ENCODE peak calls at places on chromosomes 11 and 22, in four cellular contexts. K, A, R and Z are unnamed samples. For H3K9me3, the result is how much of the 10 kb centered on the place peaks cover.

GRCh38 chr11:61949169-61950034 is 749 bp upstream of the BEST1 start:
- DNase-seq in R (peak), K (peak), A (peak), Z (peak)

GRCh38 chr11:1784761-1785650 is 21.3 kb upstream of the CTSD start:
- DNase-seq in R (no peak), K (no peak), A (no peak), Z (no peak)

GRCh38 chr11:48011125-48012050 is 31.0 kb downstream of the PTPRJ start:
- DNase-seq in K (no peak), A (no peak), R (no peak), Z (no peak)

GRCh38 chr22:35352214-35353111 is 28.4 kb upstream of the HMOX1 start:
- DNase-seq in K (peak), A (peak), R (peak), Z (peak)

GRCh38 chr11:296976-297665 is 2.2 kb downstream of the IFITM5 start:
- DNase-seq in A (no peak), K (no peak), R (no peak), Z (no peak)

GRCh38 chr11:32213223-32213622 is 122.3 kb downstream of the RCN1 start:
- DNase-seq in R (no peak), K (no peak), A (no peak), Z (no peak)

GRCh38 chr22:37559901-37560681 is at the start of gene CDC42EP1:
- DNase-seq in R (no peak), K (no peak), A (peak), Z (peak)

GRCh38 chr11:67483901-67484665 is 1.3 kb downstream of the AIP start:
- DNase-seq in R (no peak), K (no peak), A (no peak), Z (no peak)

GRCh38 chr11:128299132-128299726 is 288.1 kb downstream of the ETS1 start:
- DNase-seq in R (no peak), K (peak), A (no peak), Z (no peak)

GRCh38 chr22:16961477-16962186 is 46.4 kb downstream of the GAB4 start:
- DNase-seq in R (no peak), K (no peak), A (no peak), Z (no peak)

GRCh38 chr11:19868281-19868821 is 155.7 kb downstream of the NAV2 start:
- DNase-seq in K (no peak), A (peak), R (no peak), Z (no peak)

GRCh38 chr22:45993841-45994240 is 16.9 kb upstream of the WNT7B start:
- DNase-seq in A (no peak), R (no peak), K (no peak), Z (no peak)

GRCh38 chr22:37121887-37122591 is 12.5 kb upstream of the TMPRSS6 start:
- DNase-seq in R (peak), K (no peak), A (no peak), Z (peak)

GRCh38 chr11:81644239-81644840 is 1089.3 kb downstream of the FAM181B start:
- DNase-seq in K (no peak), A (no peak), R (peak), Z (peak)

GRCh38 chr11:47468598-47469214 is 19.8 kb upstream of the RAPSN start:
- DNase-seq in R (no peak), K (no peak), A (no peak), Z (no peak)

GRCh38 chr11:7749456-7749855 is 43.2 kb upstream of the OVCH2 start:
- DNase-seq in A (no peak), R (no peak), K (no peak), Z (no peak)

GRCh38 chr22:46362934-46363515 is 27.5 kb downstream of the TRMU start:
- DNase-seq in R (no peak), K (no peak), A (no peak), Z (no peak)

GRCh38 chr22:26213826-26214225 is 44.6 kb downstream of the SEZ6L start:
- DNase-seq in A (no peak), K (no peak), R (no peak), Z (no peak)

GRCh38 chr11:124674571-124674970 is 867 bp downstream of the SPA17 start:
- DNase-seq in K (no peak), R (no peak), A (no peak), Z (no peak)

GRCh38 chr11:105215528-105215927 is 76.0 kb upstream of the CARD18 start:
- DNase-seq in K (no peak), R (no peak), A (no peak), Z (no peak)

GRCh38 chr11:116610190-116610589 is 162.6 kb downstream of the BUD13 start:
- DNase-seq in A (no peak), R (no peak), K (no peak), Z (no peak)

GRCh38 chr11:124608146-124608545 is 3.1 kb upstream of the PANX3 start:
- DNase-seq in R (no peak), K (no peak), A (no peak), Z (no peak)

GRCh38 chr11:250740-251299 is 14.0 kb downstream of the PSMD13 start:
- DNase-seq in K (peak), A (peak), R (no peak), Z (no peak)

GRCh38 chr11:59767212-59767611 is 12.0 kb downstream of the STX3 start:
- DNase-seq in R (no peak), A (no peak), K (no peak), Z (no peak)

GRCh38 chr11:68312117-68312779 is at the start of gene LRP5:
- DNase-seq in R (no peak), A (peak), K (no peak), Z (no peak)

DNA sequence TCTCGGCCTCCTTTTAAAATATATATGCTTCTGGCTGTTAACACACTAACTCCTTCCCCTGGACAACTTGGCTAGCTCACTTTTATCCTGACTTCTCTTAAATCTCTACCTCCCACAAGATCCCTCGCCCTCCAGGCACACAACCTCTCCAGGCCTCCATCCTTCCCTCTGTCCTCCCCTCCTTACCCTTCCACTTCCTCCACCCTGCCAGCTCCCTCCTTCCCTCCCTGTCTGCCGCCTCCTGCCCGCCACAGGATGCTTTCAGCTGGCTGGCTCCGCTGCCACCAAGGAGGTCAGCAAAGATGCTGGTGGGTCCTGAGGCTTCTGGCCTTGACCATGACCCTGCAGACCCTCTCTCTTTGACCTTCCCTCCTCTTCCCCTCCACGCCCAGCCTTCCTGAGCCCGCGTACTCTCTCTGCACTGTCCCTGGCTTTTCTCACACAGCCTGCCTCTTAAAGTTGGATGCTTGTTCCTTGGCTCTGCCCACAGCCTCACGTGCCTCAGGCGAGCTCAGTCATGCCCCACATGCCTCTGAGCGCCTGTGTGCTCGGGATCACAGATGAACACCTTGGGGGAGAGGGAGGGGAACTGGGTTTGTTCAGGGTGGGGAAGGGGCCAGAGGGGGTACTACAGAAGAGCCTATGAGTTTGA is 6.7 kb downstream of the NFAM1 start:
- DNase-seq in A (no peak), K (no peak), R (no peak), Z (no peak)
- TF ChIP-seq CTCF in A (no peak), K (no peak), R (no peak), Z (no peak)

GRCh38 chr11:118918128-118918685 is 7.5 kb downstream of the BCL9L start:
- DNase-seq in K (peak), R (peak), A (peak), Z (peak)
- TF ChIP-seq POLR2A in K (peak), R (peak), A (peak), Z (no peak)

GRCh38 chr11:58745705-58746364 is 14.1 kb upstream of the GLYAT start:
- DNase-seq in A (no peak), R (no peak), K (no peak), Z (no peak)

GRCh38 chr11:58742140-58742539 is 10.4 kb upstream of the GLYAT start:
- DNase-seq in A (no peak), K (no peak), R (no peak), Z (no peak)

GRCh38 chr11:58744988-58745704 is 13.4 kb upstream of the GLYAT start:
- DNase-seq in A (no peak), R (no peak), K (no peak), Z (no peak)

GRCh38 chr11:58741127-58741526 is 9.4 kb upstream of the GLYAT start:
- DNase-seq in A (no peak), R (no peak), K (no peak), Z (no peak)

GRCh38 chr11:58742981-58743880 is 11.5 kb upstream of the GLYAT start:
- DNase-seq in K (no peak), R (no peak), A (no peak), Z (no peak)
- H3K9me3 ChIP-seq in K (under half), R (under half), A (under half), Z (under half)

DNA sequence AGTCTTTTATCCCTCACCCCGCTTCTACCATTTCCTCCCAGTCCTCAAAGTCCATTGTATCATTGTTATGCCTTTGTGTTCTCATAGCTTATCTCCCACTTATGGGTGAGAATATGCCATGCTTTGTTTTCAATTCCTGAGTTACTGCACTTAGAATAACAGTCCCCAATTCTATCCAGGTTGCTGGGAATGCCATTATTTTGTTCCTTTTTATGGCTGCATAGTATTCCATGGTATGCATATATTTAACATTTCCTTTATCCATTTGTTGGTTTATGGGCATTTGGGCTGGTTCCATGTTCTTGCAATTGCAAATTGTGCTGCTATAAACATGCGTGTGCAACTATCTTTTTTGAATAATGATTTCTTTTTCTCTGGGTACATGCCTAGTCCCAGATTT is 114.9 kb downstream of the VPREB1 start:
- DNase-seq in R (no peak), A (no peak), K (no peak), Z (no peak)
- TF ChIP-seq CTCF in R (no peak), A (no peak), K (no peak), Z (no peak)

GRCh38 chr22:38697055-38697980 is 3.4 kb downstream of the JOSD1 start:
- DNase-seq in A (no peak), R (peak), K (no peak), Z (no peak)

GRCh38 chr22:38698407-38699094 is 2.2 kb downstream of the JOSD1 start:
- DNase-seq in A (no peak), K (no peak), R (no peak), Z (no peak)

GRCh38 chr22:38694049-38694448 is 6.7 kb downstream of the JOSD1 start:
- DNase-seq in K (no peak), A (no peak), R (peak), Z (no peak)

GRCh38 chr22:38696606-38697005 is 4.1 kb downstream of the JOSD1 start:
- DNase-seq in K (no peak), R (peak), A (no peak), Z (peak)

DNA sequence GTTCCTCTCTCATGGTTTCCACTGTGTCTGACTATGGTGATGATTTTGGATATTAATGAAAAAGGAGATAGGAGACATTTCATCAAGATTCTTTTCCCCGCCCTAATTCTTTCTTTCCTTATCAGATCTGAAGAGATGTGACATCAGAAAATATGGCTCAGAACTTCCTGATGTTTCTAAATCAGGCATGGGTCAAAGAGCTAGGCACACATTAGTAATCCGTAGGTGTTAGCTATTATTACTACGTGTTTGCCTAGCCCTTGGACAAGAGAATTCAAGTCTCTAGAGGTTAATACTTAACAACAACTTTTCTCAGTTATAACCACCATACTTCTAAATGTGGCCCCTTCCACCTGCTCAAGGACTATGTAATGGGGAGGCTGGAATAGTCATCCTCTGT is 5.8 kb downstream of the JOSD1 start:
- DNase-seq in R (no peak), A (no peak), K (no peak), Z (no peak)
- TF ChIP-seq POLR2A in R (no peak), A (no peak), K (no peak), Z (no peak)

DNA sequence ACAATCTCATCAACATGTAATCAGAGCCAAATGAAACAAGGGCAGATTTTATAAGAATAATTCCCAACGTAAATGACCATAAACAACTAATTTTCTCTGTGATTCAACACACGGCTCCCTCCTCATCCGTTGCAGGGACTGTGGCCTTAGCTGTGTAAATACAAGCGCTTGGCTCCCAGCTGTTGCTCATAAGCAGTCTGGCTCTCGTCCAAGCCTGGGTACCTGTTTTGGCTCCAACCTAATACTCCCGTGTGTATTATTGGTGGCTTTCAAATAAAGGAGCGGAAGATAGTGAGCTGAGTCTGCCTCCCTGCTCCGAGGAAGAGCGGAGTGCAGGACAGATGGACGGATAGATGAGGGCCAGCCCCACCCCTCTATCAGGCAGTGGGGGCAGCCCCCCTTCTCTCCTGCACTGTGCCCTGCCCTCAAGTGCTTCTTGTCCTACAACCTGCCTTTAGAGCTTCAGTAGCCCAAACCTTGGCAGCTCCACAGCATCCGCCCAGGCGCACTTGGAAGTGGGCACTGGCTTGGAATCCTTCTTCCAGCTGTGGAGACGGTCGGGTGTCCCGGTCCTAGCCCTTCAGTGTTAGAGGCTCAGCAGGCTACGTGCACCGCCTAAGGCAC is 670.9 kb downstream of the BRD1 start:
- DNase-seq in A (no peak), K (no peak), R (no peak), Z (no peak)
- H3K9me3 ChIP-seq in A (under half), K (under half), R (under half), Z (under half)

GRCh38 chr11:122756417-122756816 is 81.9 kb upstream of the CRTAM start:
- DNase-seq in A (peak), R (no peak), K (peak), Z (peak)
- TF ChIP-seq CTCF in A (no peak), R (peak), K (no peak), Z (peak)

DNA sequence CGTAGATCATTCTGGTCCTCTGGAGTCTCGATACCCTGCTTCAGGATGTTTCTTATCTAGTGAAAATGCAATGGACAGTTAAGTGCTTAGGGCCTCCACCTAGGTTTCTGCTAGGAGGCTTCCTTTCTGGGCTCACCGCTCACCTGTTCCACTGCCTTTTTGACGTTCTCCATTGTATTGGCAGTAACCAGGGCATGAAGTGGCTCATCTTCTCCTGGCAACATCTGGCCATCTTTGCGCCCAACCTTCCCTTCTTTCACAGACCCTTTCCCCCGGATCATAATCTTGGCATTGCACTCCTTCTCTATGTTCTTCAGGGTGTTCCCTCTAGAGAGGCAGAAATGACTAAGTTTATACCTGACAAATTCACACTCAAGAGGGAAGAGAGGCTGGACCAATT is 9.1 kb downstream of the SF1 start:
- DNase-seq in K (no peak), A (no peak), R (no peak), Z (peak)
- TF ChIP-seq POLR2A in K (no peak), A (no peak), R (no peak), Z (no peak)

GRCh38 chr11:13427440-13427839 is 35.6 kb downstream of the BTBD10 start:
- DNase-seq in K (no peak), R (no peak), A (no peak), Z (no peak)
- H3K9me3 ChIP-seq in K (under half), R (under half), A (under half), Z (under half)

DNA sequence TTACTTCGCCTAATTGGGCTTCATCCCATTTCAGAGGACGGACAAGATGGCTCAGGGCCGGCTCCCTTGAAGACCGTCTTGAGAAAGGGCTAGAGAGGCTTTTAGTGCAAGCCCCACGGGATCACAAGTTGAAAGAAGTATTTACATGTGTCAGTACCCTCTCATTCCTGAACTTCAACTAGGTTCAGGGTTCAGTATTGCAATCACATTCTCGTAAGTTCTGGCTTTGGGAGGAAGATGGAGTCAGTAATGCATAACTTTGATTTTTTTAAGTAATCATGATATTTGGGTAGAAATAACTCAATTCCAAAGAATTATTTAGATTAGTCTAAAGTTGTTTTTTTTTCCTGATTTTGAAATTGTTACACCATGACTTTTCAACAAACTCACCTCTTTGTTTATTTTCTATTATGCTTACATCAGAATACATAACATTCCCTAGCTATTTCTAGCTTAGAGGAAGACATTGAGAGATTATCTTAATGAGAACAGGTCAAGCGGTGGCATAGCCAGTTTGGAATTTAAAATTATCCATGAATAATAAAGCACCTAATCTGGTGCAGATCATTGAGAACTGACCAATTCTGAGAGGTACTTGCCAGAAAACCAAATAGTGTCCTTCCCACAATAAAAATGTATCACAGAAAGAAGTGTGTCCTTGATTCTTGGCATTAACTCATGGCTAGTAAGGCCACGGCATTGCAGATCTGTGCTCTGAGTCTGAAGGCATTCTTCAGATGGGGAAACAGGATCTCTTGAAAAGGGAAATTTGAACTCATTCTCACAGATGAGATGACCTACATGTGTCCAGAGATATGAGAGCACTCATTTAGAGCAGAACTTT is 92.1 kb upstream of the BLID start:
- DNase-seq in A (no peak), R (no peak), K (no peak), Z (no peak)
- TF ChIP-seq CTCF in A (no peak), R (no peak), K (no peak), Z (no peak)